ENCODE peak calls at places on chromosome 11, in six cellular contexts. R is thoracic aorta, Y is T47D, U is kidney tubule cell, X is HFF-Myc, T is lower lobe of right lung. B is an unnamed sample.

GRCh38 chr11:65736810-65737209 is 16.2 kb upstream of the RNASEH2C start:
- DNase-seq in R (no peak), Y (no peak), U (no peak), X (no peak), T (no peak), B (no peak)

GRCh38 chr11:118606844-118607228 is 579 bp upstream of the PHLDB1 start:
- DNase-seq in R (no peak), Y (no peak), U (no peak), X (no peak), T (no peak), B (no peak)

GRCh38 chr11:1832181-1832988 is 2.4 kb upstream of the SYT8 start:
- DNase-seq in R (no peak), Y (peak), U (peak), X (no peak), T (peak), B (peak)

GRCh38 chr11:36035454-36035853 is 91.6 kb downstream of the LDLRAD3 start:
- DNase-seq in R (no peak), Y (no peak), U (no peak), X (no peak), T (no peak), B (no peak)

GRCh38 chr11:304915-305833 is 2.4 kb upstream of the IFITM2 start:
- DNase-seq in R (no peak), Y (peak), U (peak), X (no peak), T (peak), B (peak)

GRCh38 chr11:76307416-76307815 is 73.5 kb downstream of the THAP12 start:
- DNase-seq in R (no peak), Y (no peak), U (no peak), X (no peak), T (no peak), B (no peak)

GRCh38 chr11:10544491-10545470 is 3.8 kb upstream of the RNF141 start:
- DNase-seq in R (no peak), Y (no peak), U (no peak), X (no peak), T (no peak), B (peak)

GRCh38 chr11:95567685-95568084 is 221.9 kb downstream of the FAM76B start:
- DNase-seq in R (no peak), Y (no peak), U (peak), X (no peak), T (no peak), B (no peak)

GRCh38 chr11:47786373-47786772 is 19.2 kb upstream of the FNBP4 start:
- DNase-seq in R (no peak), Y (no peak), U (no peak), X (no peak), T (no peak), B (no peak)

GRCh38 chr11:88626216-88626615 is 288.7 kb upstream of the CTSC start:
- DNase-seq in R (no peak), Y (no peak), U (no peak), X (no peak), T (no peak), B (no peak)

GRCh38 chr11:69899957-69900821 is 81.0 kb upstream of the FGF3 start:
- DNase-seq in R (no peak), Y (peak), U (peak), X (no peak), T (no peak), B (no peak)

GRCh38 chr11:16791494-16791961 is 53.1 kb downstream of the C11orf58 start:
- DNase-seq in R (peak), Y (no peak), U (peak), X (peak), T (peak), B (no peak)

GRCh38 chr11:78698612-78699011 is 123.9 kb upstream of the NARS2 start:
- DNase-seq in R (peak), Y (no peak), U (peak), X (no peak), T (no peak), B (no peak)

GRCh38 chr11:36148701-36149100 is 140.5 kb downstream of the COMMD9 start:
- DNase-seq in R (no peak), Y (no peak), U (no peak), X (no peak), T (no peak), B (no peak)